ENCODE peak calls at places on chromosome 11, in nine cellular contexts. R is pancreas, H is lower lobe of right lung, D is B cell, O is nephron progenitor cell, P is colonic mucosa, A is HFFc6, B is mammary epithelial cell, I is psoas muscle. C is an unnamed sample.

GRCh38 chr11:57515332-57516060 is at the start of gene SLC43A1:
- DNase-seq in R (peak), H (peak), D (peak), O (peak), P (peak), A (peak), B (no peak), I (peak), C (peak)

GRCh38 chr11:126135182-126136176 is 72.8 kb upstream of the CDON start:
- DNase-seq in R (peak), H (no peak), D (no peak), O (no peak), P (no peak), A (no peak), B (no peak), I (no peak), C (no peak)

GRCh38 chr11:9616858-9617257 is 43.4 kb downstream of the WEE1 start:
- DNase-seq in R (no peak), H (no peak), D (no peak), O (no peak), P (no peak), A (no peak), B (no peak), I (no peak), C (no peak)

GRCh38 chr11:86919557-86920210 is 35.5 kb downstream of the FZD4 start:
- DNase-seq in R (no peak), H (no peak), D (peak), O (no peak), P (no peak), A (peak), B (peak), I (no peak), C (peak)

GRCh38 chr11:19988598-19988997 is 171.7 kb downstream of the DBX1 start:
- DNase-seq in R (no peak), H (peak), D (no peak), O (no peak), P (no peak), A (peak), B (peak), I (peak), C (no peak)

GRCh38 chr11:26580929-26581328 is 8.9 kb upstream of the MUC15 start:
- DNase-seq in R (no peak), H (no peak), D (no peak), O (no peak), P (no peak), A (no peak), B (no peak), I (no peak), C (no peak)

GRCh38 chr11:125871391-125872137 is 15.9 kb upstream of the HYLS1 start:
- DNase-seq in R (peak), H (no peak), D (no peak), O (peak), P (no peak), A (peak), B (peak), I (no peak), C (no peak)

GRCh38 chr11:7830740-7831139 is 34.0 kb upstream of the OR5P2 start:
- DNase-seq in R (no peak), H (no peak), D (no peak), O (no peak), P (no peak), A (no peak), B (no peak), I (no peak), C (no peak)

GRCh38 chr11:79456501-79456900 is 15.7 kb upstream of the TENM4 start:
- DNase-seq in R (no peak), H (no peak), D (no peak), O (no peak), P (no peak), A (no peak), B (no peak), I (no peak), C (no peak)

GRCh38 chr11:118224512-118225180 is at the start of gene JAML:
- DNase-seq in R (no peak), H (no peak), D (peak), O (no peak), P (no peak), A (no peak), B (no peak), I (no peak), C (peak)

GRCh38 chr11:16861867-16862266 is 123.4 kb downstream of the C11orf58 start:
- DNase-seq in R (no peak), H (no peak), D (no peak), O (no peak), P (no peak), A (no peak), B (no peak), I (no peak), C (no peak)

GRCh38 chr11:130076774-130077481 is 7.2 kb downstream of the APLP2 start:
- DNase-seq in R (no peak), H (no peak), D (no peak), O (no peak), P (no peak), A (no peak), B (no peak), I (no peak), C (no peak)

GRCh38 chr11:76074178-76075112 is 131.9 kb downstream of the WNT11 start:
- DNase-seq in R (no peak), H (no peak), D (no peak), O (no peak), P (no peak), A (peak), B (no peak), I (no peak), C (no peak)

GRCh38 chr11:44955019-44955738 is 4.5 kb upstream of the TP53I11 start:
- DNase-seq in R (peak), H (peak), D (no peak), O (no peak), P (peak), A (peak), B (no peak), I (peak), C (no peak)

GRCh38 chr11:96338910-96339703 is 3.9 kb downstream of the MAML2 start:
- DNase-seq in R (no peak), H (peak), D (peak), O (no peak), P (peak), A (peak), B (peak), I (peak), C (peak)

GRCh38 chr11:96894587-96894986 is 504.8 kb downstream of the JRKL start:
- DNase-seq in R (no peak), H (no peak), D (no peak), O (no peak), P (no peak), A (no peak), B (no peak), I (no peak), C (no peak)

GRCh38 chr11:109043318-109043717 is 378.4 kb downstream of the DDX10 start:
- DNase-seq in R (no peak), H (no peak), D (no peak), O (no peak), P (no peak), A (no peak), B (no peak), I (no peak), C (no peak)

GRCh38 chr11:109041876-109042275 is 377.0 kb downstream of the DDX10 start:
- DNase-seq in R (no peak), H (no peak), D (no peak), O (no peak), P (no peak), A (no peak), B (no peak), I (no peak), C (no peak)

GRCh38 chr11:109037856-109038780 is 373.2 kb downstream of the DDX10 start:
- DNase-seq in R (no peak), H (no peak), D (no peak), O (no peak), P (no peak), A (peak), B (peak), I (no peak), C (no peak)

GRCh38 chr11:109039611-109040010 is 374.7 kb downstream of the DDX10 start:
- DNase-seq in R (no peak), H (no peak), D (no peak), O (no peak), P (no peak), A (no peak), B (peak), I (no peak), C (no peak)

GRCh38 chr11:109040303-109040702 is 375.4 kb downstream of the DDX10 start:
- DNase-seq in R (no peak), H (no peak), D (no peak), O (no peak), P (no peak), A (no peak), B (no peak), I (no peak), C (no peak)
- TF ChIP-seq CTCF in R (no peak), H (no peak), D (no peak), O (no peak), P (no peak), A (peak), B (no peak), I (no peak), C (no peak)

GRCh38 chr11:43802509-43802908 is 78.1 kb upstream of the ALKBH3 start:
- DNase-seq in R (no peak), H (no peak), D (no peak), O (no peak), P (no peak), A (no peak), B (no peak), I (no peak), C (no peak)
- TF ChIP-seq CTCF in R (no peak), H (peak), D (no peak), O (peak), P (no peak), A (peak), B (peak), I (no peak), C (no peak)

GRCh38 chr11:64095286-64095825 is 59.6 kb downstream of the FLRT1 start:
- DNase-seq in R (no peak), H (no peak), D (no peak), O (no peak), P (no peak), A (no peak), B (no peak), I (no peak), C (no peak)

GRCh38 chr11:64092761-64093136 is 57.0 kb downstream of the FLRT1 start:
- DNase-seq in R (no peak), H (no peak), D (no peak), O (no peak), P (no peak), A (no peak), B (no peak), I (no peak), C (no peak)

GRCh38 chr11:64095949-64096348 is 60.2 kb downstream of the FLRT1 start:
- DNase-seq in R (no peak), H (no peak), D (no peak), O (no peak), P (no peak), A (no peak), B (no peak), I (no peak), C (no peak)

GRCh38 chr11:64093233-64094039 is 57.7 kb downstream of the FLRT1 start:
- DNase-seq in R (no peak), H (no peak), D (no peak), O (no peak), P (no peak), A (no peak), B (no peak), I (no peak), C (no peak)

GRCh38 chr11:64094463-64095223 is 58.9 kb downstream of the FLRT1 start:
- DNase-seq in R (no peak), H (no peak), D (no peak), O (no peak), P (no peak), A (peak), B (peak), I (peak), C (no peak)
- TF ChIP-seq CTCF in R (no peak), H (no peak), D (no peak), O (no peak), P (no peak), A (no peak), B (no peak), I (no peak), C (no peak)

DNA sequence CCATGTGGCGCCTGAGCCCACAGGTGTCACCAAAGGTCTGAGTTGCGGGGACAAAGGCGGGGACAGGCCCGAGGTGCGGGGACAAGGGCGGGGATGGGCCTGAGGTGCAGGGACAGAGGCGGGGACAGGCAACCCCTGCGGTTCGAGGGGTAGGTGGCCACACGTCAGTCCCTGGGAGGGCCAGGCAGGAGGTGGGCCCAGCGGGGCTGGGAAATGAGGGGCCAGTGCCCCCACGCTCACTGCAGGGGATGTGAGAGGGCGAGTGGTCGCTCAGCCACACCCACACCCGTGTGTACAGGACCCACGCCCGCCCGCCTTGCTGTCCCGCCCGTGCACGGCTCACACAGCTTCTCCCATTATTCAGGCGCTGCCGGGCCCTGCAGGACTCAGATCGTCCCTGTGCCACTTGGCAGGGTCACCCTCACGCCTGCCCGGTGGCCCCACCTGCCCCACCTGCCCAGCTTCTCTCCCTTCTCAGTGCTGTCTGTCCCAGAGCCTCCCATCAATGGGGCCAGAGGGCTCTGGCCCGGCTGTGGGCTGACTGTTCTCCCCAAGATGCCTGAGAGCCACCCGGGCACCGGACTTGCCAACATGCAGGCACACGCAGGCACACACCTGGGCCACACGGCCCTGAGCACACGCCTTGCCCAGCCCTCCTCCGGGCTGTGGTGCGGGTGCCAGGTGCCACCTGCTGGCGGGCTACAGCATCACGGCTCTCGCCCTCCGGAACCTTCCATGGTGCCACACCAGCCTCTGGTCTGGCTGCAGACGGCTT is 14.2 kb upstream of the MUC6 start:
- DNase-seq in R (peak), H (peak), D (peak), O (peak), P (peak), A (peak), B (peak), I (peak), C (peak)
- TF ChIP-seq CTCF in R (peak), H (peak), D (peak), O (peak), P (peak), A (peak), B (peak), I (peak), C (peak)

GRCh38 chr11:69892237-69892985 is 73.2 kb upstream of the FGF3 start:
- DNase-seq in R (no peak), H (no peak), D (no peak), O (no peak), P (no peak), A (no peak), B (no peak), I (peak), C (no peak)
- TF ChIP-seq CTCF in R (no peak), H (no peak), D (no peak), O (peak), P (no peak), A (peak), B (no peak), I (no peak), C (no peak)

GRCh38 chr11:30016588-30017363 is at the start of gene KCNA4:
- DNase-seq in R (peak), H (peak), D (no peak), O (peak), P (no peak), A (no peak), B (no peak), I (no peak), C (no peak)
- TF ChIP-seq CTCF in R (no peak), H (peak), D (no peak), O (peak), P (no peak), A (no peak), B (no peak), I (no peak), C (no peak)

DNA sequence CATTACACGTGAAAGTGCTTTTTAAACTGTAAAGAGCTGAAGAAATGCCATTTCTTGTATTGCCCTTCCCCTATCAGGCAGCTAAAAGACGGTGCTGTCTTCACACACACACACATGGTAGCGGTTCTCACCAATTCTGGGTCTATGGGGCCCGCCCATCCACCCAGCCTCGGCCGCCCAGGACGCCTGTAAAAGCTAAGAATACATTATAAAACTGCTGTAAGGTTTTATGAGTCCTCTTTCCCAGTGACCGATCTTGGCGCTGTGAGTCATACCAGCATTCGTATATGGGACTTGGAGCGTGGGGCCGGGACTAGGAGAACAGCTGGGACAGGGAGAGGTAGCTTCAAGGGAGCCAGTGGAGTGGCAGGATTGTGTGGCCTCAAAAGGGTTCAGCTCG is 149.7 kb upstream of the CADM1 start:
- DNase-seq in R (no peak), H (no peak), D (no peak), O (no peak), P (peak), A (no peak), B (no peak), I (no peak), C (no peak)
- TF ChIP-seq CTCF in R (no peak), H (no peak), D (no peak), O (no peak), P (no peak), A (no peak), B (no peak), I (no peak), C (no peak)

C was measured in GM10248.